ENCODE peak calls at places on chromosomes 13 and 19, in ten cellular contexts. N, C, B, T, R, M, P, W, Z and J are unnamed samples.
A peak's percentile ranks its signal among the peaks of the same experiment; 100 is the strongest.

GRCh38 chr13:94886191-94886590 is 173.8 kb upstream of the SOX21 start:
- DNase-seq in P (no peak), M (no peak), Z (peak; percentile 79), W (no peak), N (peak; percentile 40), R (no peak), C (no peak), B (no peak), T (no peak), J (no peak)

GRCh38 chr19:38223617-38224013 is 407 bp downstream of the DPF1 start:
- DNase-seq in C (no peak), R (no peak), T (no peak), P (no peak), Z (no peak), B (no peak), M (no peak), W (no peak), N (no peak), J (no peak)

GRCh38 chr19:12628040-12629022 is 17.6 kb downstream of the ZNF791 start:
- DNase-seq in Z (no peak), B (no peak), C (no peak), W (no peak), M (no peak), N (no peak), R (no peak), P (no peak), T (no peak), J (no peak)

GRCh38 chr13:107518292-107518691 is 697.0 kb downstream of the LIG4 start:
- DNase-seq in B (no peak), T (no peak), R (no peak), C (no peak), M (no peak), W (no peak), Z (no peak), P (no peak), N (no peak), J (no peak)

GRCh38 chr13:99258210-99258860 is at the start of gene GPR18:
- DNase-seq in T (no peak), R (peak; percentile 61), N (no peak), W (peak; percentile 29), C (no peak), M (no peak), Z (no peak), P (no peak), B (no peak), J (no peak)

GRCh38 chr19:39362682-39363657 is 20.7 kb downstream of the SAMD4B start:
- DNase-seq in Z (peak; percentile 28), R (no peak), T (no peak), B (peak; percentile 23), N (no peak), P (peak; percentile 47), C (no peak), W (no peak), M (no peak), J (no peak)

GRCh38 chr19:912181-913079 is 589 bp downstream of the R3HDM4 start:
- DNase-seq in B (peak; percentile 78), R (peak; percentile 38), W (peak; percentile 46), M (no peak), N (no peak), P (no peak), C (no peak), T (no peak), Z (no peak), J (no peak)

GRCh38 chr13:37202264-37202663 is 96.8 kb upstream of the CSNK1A1L start:
- DNase-seq in N (no peak), P (no peak), C (no peak), W (no peak), T (no peak), R (no peak), B (no peak), M (no peak), Z (peak; percentile 60), J (no peak)